ENCODE peak calls at places on chromosomes 16 and 17, in four cellular contexts. H is mesenchymal stem cell, A is fibroblast of lung, T is mucosa of descending colon. R is an unnamed sample. For H3K4me1, the result is how much of the 10 kb centered on the place peaks cover.

GRCh38 chr16:8146613-8147012 is 443.7 kb downstream of the TMEM114 start:
- DNase-seq in A (no peak), T (no peak), H (no peak), R (no peak)

GRCh38 chr17:15332338-15332737 is 9.1 kb downstream of the TEKT3 start:
- DNase-seq in H (no peak), T (no peak), A (no peak), R (no peak)

GRCh38 chr16:67236551-67237395 is 9.8 kb downstream of the TMEM208 start:
- DNase-seq in T (peak), H (peak), A (peak), R (no peak)

GRCh38 chr16:67882374-67883145 is 2.1 kb upstream of the NRN1L start:
- DNase-seq in H (no peak), A (peak), T (no peak), R (no peak)

GRCh38 chr17:36667922-36668321 is 66.5 kb downstream of the MRM1 start:
- DNase-seq in H (peak), A (no peak), T (no peak), R (no peak)

GRCh38 chr16:83258366-83258765 is 549.4 kb upstream of the HSBP1 start:
- DNase-seq in H (no peak), T (no peak), A (no peak), R (no peak)

GRCh38 chr16:67651847-67652246 is 6.9 kb downstream of the CARMIL2 start:
- DNase-seq in T (no peak), H (no peak), A (no peak), R (no peak)

GRCh38 chr16:24036614-24037013 is 200.8 kb downstream of the PRKCB start:
- DNase-seq in A (peak), H (peak), T (peak), R (no peak)

GRCh38 chr17:47821424-47822379 is at the start of gene OSBPL7:
- DNase-seq in T (peak), A (peak), H (peak), R (peak)

GRCh38 chr17:9211133-9211765 is 189.9 kb downstream of the NTN1 start:
- DNase-seq in A (no peak), T (no peak), H (no peak), R (no peak)

GRCh38 chr17:8861482-8862181 is 5.8 kb downstream of the PIK3R6 start:
- DNase-seq in A (no peak), H (no peak), T (no peak), R (no peak)

GRCh38 chr17:35083071-35083470 is 19.6 kb upstream of the RFFL start:
- DNase-seq in A (no peak), H (no peak), T (no peak), R (no peak)

GRCh38 chr16:67208525-67208896 is 9.6 kb downstream of the ELMO3 start:
- DNase-seq in T (no peak), A (no peak), H (no peak), R (no peak)

GRCh38 chr16:88355093-88355388 is 27.7 kb upstream of the ZNF469 start:
- DNase-seq in A (no peak), H (no peak), T (no peak), R (no peak)

GRCh38 chr16:27476240-27476639 is 73.5 kb downstream of the GTF3C1 start:
- DNase-seq in A (no peak), T (no peak), H (no peak), R (no peak)

GRCh38 chr16:15897834-15898254 is 9.4 kb upstream of the CEP20 start:
- DNase-seq in H (peak), T (no peak), A (peak), R (no peak)

GRCh38 chr16:81237282-81237681 is 1.2 kb upstream of the BCO1 start:
- DNase-seq in T (peak), A (peak), H (no peak), R (no peak)

GRCh38 chr17:74408262-74408661 is 23.6 kb upstream of the GPRC5C start:
- DNase-seq in A (peak), T (no peak), H (peak), R (no peak)

GRCh38 chr16:50771366-50771765 is 29.5 kb downstream of the CYLD start:
- DNase-seq in T (no peak), H (no peak), A (peak), R (no peak)

GRCh38 chr17:28086519-28086918 is 44.0 kb downstream of the NLK start:
- DNase-seq in H (no peak), T (no peak), A (no peak), R (no peak)

GRCh38 chr16:49282690-49283375 is 1.2 kb upstream of the CBLN1 start:
- DNase-seq in T (peak), A (no peak), H (no peak), R (no peak)
- H3K4me3 ChIP-seq in T (no peak), A (no peak), H (peak), R (peak)

GRCh38 chr17:78723001-78723796 is 58.9 kb downstream of the CYTH1 start:
- DNase-seq in H (peak), A (peak), T (no peak), R (no peak)
- H3K4me1 ChIP-seq in H (under half), A (under half), T (half or more), R (half or more)

DNA sequence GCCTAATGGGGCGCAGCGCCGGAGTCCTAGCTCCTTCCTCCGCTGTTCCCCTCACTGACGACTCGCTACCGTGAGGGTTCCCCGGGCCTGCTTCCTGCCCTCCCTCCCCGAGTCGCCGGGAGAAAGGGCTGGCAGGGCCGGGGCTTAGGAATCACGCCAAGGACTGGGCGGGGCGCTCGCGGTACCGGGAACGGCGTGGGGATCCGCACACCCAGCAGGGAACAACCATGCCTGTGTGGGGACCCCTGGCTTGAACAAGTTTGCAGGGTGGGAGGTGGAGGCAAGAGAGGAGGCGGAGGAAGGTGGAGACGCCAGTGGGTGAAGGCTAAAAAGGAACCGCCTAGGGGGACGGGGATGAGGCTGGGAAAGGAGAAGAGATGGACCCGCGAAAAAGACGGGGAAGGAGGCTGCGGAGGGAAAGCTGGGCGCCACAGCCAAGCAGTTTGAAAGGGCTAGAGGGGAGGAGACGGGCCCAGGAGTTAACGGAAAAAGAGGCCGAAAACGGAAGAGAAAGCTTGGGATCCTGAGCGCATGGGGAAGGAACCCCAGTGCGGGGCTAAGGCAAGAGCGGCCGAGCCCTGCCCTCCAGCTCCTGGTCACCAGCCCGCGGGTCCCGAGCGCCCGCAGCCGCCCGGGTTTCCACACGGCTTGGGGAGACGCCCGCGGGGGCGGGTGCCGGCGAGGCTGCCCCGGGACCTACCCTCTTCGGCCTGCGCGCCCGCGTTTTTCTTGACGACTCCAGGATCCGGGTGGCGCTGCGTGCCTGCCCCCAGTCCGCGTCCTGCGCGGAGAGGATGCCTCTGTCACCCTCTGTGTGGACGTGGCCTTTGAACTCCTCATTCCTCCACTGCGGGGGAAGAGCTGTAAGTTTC is 1.3 kb upstream of the CDH11 start:
- DNase-seq in A (peak), T (peak), H (peak), R (no peak)
- H3K4me3 ChIP-seq in A (peak), T (no peak), H (peak), R (peak)

DNA sequence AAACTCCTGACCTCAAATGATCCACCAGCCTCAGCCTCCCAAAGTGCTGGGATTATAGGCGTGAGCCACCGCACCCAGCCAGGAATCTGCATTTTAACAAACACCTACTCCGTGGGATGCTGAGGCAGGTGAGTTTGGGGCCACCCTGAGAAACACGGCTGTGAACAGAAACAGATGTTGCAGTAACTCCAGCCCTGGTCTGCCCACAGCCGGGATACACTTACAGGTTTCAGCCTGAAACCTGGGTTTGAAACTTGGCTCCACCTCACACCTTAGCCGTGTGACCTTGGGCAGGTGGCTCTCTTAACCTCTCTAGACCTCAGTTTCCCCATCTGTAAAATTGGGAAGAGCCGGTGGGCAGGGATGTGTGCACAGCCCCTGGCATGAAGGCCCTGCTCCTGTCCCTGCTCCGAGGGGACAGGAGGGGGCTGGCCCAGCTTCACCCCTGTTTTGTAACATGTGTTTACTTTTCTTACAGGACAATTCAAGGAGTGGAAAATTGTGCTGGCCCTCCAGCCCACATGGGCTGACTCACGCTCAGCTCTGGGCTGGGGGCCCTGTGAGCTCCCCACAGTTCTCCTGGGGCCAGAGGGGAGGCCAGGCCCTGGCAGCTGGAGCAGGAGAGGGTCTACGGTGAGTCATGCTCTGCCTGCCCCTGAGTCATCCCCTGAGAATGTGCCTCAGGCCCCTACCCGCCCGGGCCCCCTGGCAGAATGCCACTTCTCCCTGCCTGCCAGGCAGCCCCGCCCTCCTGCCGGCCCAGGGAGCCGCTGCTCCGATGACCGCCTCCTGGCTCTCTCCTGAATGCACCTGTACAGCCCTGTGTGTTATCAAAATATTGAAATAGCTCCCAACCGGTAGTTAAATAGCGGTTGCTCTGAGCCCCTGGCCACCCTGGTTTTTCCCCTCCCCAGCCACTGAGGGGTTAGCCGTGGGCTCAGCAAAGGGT is 7.7 kb upstream of the PPL start:
- DNase-seq in A (peak), H (peak), T (peak), R (no peak)
- H3K4me1 ChIP-seq in A (under half), H (half or more), T (under half), R (half or more)

GRCh38 chr16:30096862-30097563 is 1.0 kb upstream of the YPEL3 start:
- DNase-seq in H (no peak), A (no peak), T (no peak), R (no peak)
- H3K4me3 ChIP-seq in H (peak), A (no peak), T (no peak), R (no peak)

DNA sequence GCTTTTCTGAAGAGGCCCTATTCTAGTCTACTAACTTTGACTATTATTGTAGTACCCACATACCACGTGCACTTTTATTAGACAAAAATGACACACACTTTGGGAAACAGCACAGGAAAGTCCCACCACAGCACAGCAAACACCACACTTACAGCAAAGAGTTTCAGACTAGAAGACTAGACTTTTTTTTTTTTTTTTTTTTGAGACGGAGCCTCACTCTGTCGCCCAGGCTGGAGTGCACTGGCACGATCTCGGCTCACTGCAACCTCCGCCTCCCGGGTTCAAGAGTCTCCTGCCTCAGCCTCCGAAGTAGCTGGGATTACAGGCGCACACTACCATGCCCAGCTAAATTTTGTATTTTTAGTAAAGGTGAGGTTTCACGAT is 20.1 kb downstream of the YWHAE start:
- DNase-seq in A (no peak), H (peak), T (no peak), R (no peak)
- H3K4me1 ChIP-seq in A (under half), H (under half), T (half or more), R (half or more)

DNA sequence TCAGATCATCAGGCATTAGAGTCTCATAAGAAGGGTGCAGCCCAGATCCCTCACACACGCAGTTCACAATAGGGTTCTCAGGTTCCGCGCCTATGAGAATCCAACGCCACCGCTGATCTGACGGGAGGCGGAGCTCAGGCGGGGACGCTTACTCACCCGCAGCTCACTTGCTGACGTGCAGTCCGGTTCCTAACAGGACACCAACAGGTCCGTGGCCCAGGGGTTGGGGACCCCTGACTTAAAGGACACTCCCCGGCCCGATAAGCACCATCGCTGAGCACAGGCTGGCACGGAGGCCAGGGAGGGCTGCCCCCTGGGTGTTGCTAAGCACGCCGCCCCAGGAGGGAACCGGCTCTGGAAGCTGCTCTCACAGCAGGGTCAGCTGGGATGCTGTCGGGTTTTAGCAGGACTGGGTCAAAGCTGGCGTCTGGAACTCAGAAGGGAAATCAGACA is 30.1 kb upstream of the BAHCC1 start:
- DNase-seq in A (peak), H (peak), T (peak), R (no peak)
- H3K4me3 ChIP-seq in A (peak), H (peak), T (no peak), R (peak)

GRCh38 chr17:57576744-57577143 is 168.4 kb downstream of the CCDC182 start:
- DNase-seq in H (no peak), A (no peak), T (no peak), R (no peak)
- H3K4me1 ChIP-seq in H (under half), A (under half), T (under half), R (under half)

GRCh38 chr16:10880609-10881452 is 3.8 kb downstream of the CIITA start:
- DNase-seq in H (no peak), A (no peak), T (no peak), R (no peak)

GRCh38 chr16:10883004-10883403 is 6.0 kb downstream of the CIITA start:
- DNase-seq in A (no peak), H (no peak), T (no peak), R (no peak)

GRCh38 chr16:10878644-10879498 is 1.9 kb downstream of the CIITA start:
- DNase-seq in H (peak), A (peak), T (peak), R (no peak)

GRCh38 chr16:10879681-10880589 is 2.9 kb downstream of the CIITA start:
- DNase-seq in H (no peak), T (no peak), A (no peak), R (no peak)

GRCh38 chr16:10881479-10882030 is 4.6 kb downstream of the CIITA start:
- DNase-seq in H (no peak), T (no peak), A (no peak), R (no peak)
- H3K4me3 ChIP-seq in H (no peak), T (no peak), A (no peak), R (no peak)

R was measured in esophagus squamous epithelium.